ENCODE peak calls at places on chromosome 14, in four cellular contexts. S is stimulated activated CD4-positive, alpha-beta T cell treated with anti-CD3 and anti-CD28 coated beads, Interleukin-15, amount 100 ng/mL, for 24 hours; Q is Caki2; A is NCI-H510A. V is an unnamed sample.

GRCh38 chr14:94625353-94625635 is 13.1 kb downstream of the SERPINA3 start:
- DNase-seq in S (no peak), A (no peak), Q (no peak), V (no peak)

GRCh38 chr14:26761532-26761931 is 163.7 kb upstream of the NOVA1 start:
- DNase-seq in Q (no peak), S (no peak), A (no peak), V (peak)

GRCh38 chr14:94682736-94683135 is 70.5 kb downstream of the SERPINA3 start:
- DNase-seq in A (no peak), Q (no peak), S (no peak), V (no peak)

GRCh38 chr14:27391331-27391730 is 793.5 kb upstream of the NOVA1 start:
- DNase-seq in A (no peak), S (no peak), Q (no peak), V (no peak)

GRCh38 chr14:62064741-62065323 is 302.6 kb downstream of the SNAPC1 start:
- DNase-seq in S (no peak), Q (no peak), A (no peak), V (no peak)

GRCh38 chr14:50001146-50001998 is 108.5 kb downstream of the ARF6 start:
- DNase-seq in S (peak), A (peak), Q (peak), V (peak)

GRCh38 chr14:100504372-100505078 is 82.7 kb downstream of the BEGAIN start:
- DNase-seq in A (no peak), Q (peak), S (no peak), V (no peak)

GRCh38 chr14:50964683-50965390 is 20.6 kb upstream of the PYGL start:
- DNase-seq in S (no peak), A (no peak), Q (peak), V (no peak)

GRCh38 chr14:69877492-69877891 is 1.7 kb upstream of the SMOC1 start:
- DNase-seq in S (no peak), Q (peak), A (no peak), V (peak)

GRCh38 chr14:95146079-95146771 is 11.1 kb downstream of the DICER1 start:
- DNase-seq in S (no peak), A (no peak), Q (no peak), V (no peak)

GRCh38 chr14:49770212-49770817 is 2.4 kb downstream of the KLHDC2 start:
- DNase-seq in Q (peak), S (no peak), A (no peak), V (no peak)

GRCh38 chr14:49636866-49637265 is 1.8 kb upstream of the DNAAF2 start:
- DNase-seq in S (no peak), Q (no peak), A (no peak), V (no peak)

GRCh38 chr14:60317609-60318008 is 68.6 kb downstream of the PPM1A start:
- DNase-seq in S (no peak), A (peak), Q (no peak), V (peak)

GRCh38 chr14:61281186-61281676 is at the start of gene TMEM30B:
- DNase-seq in A (peak), Q (no peak), S (no peak), V (peak)

GRCh38 chr14:92308676-92309075 is 14.3 kb upstream of the SLC24A4 start:
- DNase-seq in A (no peak), Q (no peak), S (no peak), V (no peak)

GRCh38 chr14:73747386-73748211 is 33.4 kb upstream of the PNMA1 start:
- DNase-seq in Q (no peak), S (no peak), A (no peak), V (no peak)

GRCh38 chr14:34699873-34700621 is 14.3 kb downstream of the CFL2 start:
- DNase-seq in A (no peak), Q (peak), S (no peak), V (peak)

GRCh38 chr14:55697358-55697985 is 117.5 kb downstream of the KTN1 start:
- DNase-seq in Q (no peak), A (no peak), S (no peak), V (no peak)

GRCh38 chr14:21136024-21136423 is 19.8 kb downstream of the OR5AU1 start:
- DNase-seq in S (no peak), Q (no peak), A (no peak), V (peak)

GRCh38 chr14:61973981-61974380 is 211.8 kb downstream of the SNAPC1 start:
- DNase-seq in Q (no peak), A (no peak), S (no peak), V (no peak)

GRCh38 chr14:68217891-68218290 is 398.3 kb downstream of the RAD51B start:
- DNase-seq in Q (no peak), S (no peak), A (no peak), V (no peak)

GRCh38 chr14:77641534-77642341 is 25.3 kb upstream of the SPTLC2 start:
- DNase-seq in S (peak), Q (no peak), A (no peak), V (peak)

GRCh38 chr14:24068711-24069410 is 2.5 kb upstream of the CPNE6 start:
- DNase-seq in Q (no peak), S (no peak), A (no peak), V (no peak)

GRCh38 chr14:34064349-34064748 is 113.5 kb upstream of the EGLN3 start:
- DNase-seq in S (no peak), Q (no peak), A (no peak), V (no peak)

GRCh38 chr14:37776791-37777499 is 181.5 kb downstream of the TTC6 start:
- DNase-seq in A (no peak), S (no peak), Q (no peak), V (no peak)

GRCh38 chr14:54681819-54682261 is 114.9 kb downstream of the SAMD4A start:
- DNase-seq in S (no peak), Q (no peak), A (no peak), V (no peak)

GRCh38 chr14:56555921-56556570 is 23.6 kb upstream of the TMEM260 start:
- DNase-seq in S (no peak), A (peak), Q (peak), V (peak)

GRCh38 chr14:50006141-50006540 is 110.2 kb downstream of the VCPKMT start:
- DNase-seq in S (no peak), A (no peak), Q (no peak), V (no peak)

GRCh38 chr14:45793081-45793480 is 540.1 kb upstream of the MIS18BP1 start:
- DNase-seq in Q (no peak), A (no peak), S (no peak), V (no peak)

GRCh38 chr14:22737052-22737451 is 29.4 kb upstream of the OXA1L start:
- DNase-seq in A (no peak), S (peak), Q (no peak), V (no peak)

GRCh38 chr14:96038920-96039632 is at the start of gene C14orf132:
- DNase-seq in Q (peak), S (peak), A (peak), V (peak)